ENCODE peak calls at places on chromosome 10, in four cellular contexts. One of them, this sample, is unnamed. For H3K4me1 and H3K36me3, the result is how much of the 10 kb centered on the place peaks cover.

GRCh38 chr10:69659286-69660027 is 29.4 kb downstream of the FAM241B start:
- DNase-seq in SJCRH30: no peak
- DNase-seq in HepG2: no peak
- DNase-seq in heart left ventricle: no peak
- DNase-seq in this sample: no peak

GRCh38 chr10:105950410-105950809 is 1214.1 kb downstream of the SORCS1 start:
- DNase-seq in SJCRH30: peak
- DNase-seq in HepG2: peak
- DNase-seq in heart left ventricle: no peak
- DNase-seq in this sample: peak

GRCh38 chr10:22315455-22316285 is 518 bp upstream of the COMMD3 start:
- DNase-seq in SJCRH30: peak
- DNase-seq in HepG2: no peak
- DNase-seq in heart left ventricle: no peak
- DNase-seq in this sample: peak

GRCh38 chr10:19629559-19629958 is 186.7 kb upstream of the PLXDC2 start:
- DNase-seq in SJCRH30: no peak
- DNase-seq in HepG2: no peak
- DNase-seq in heart left ventricle: peak
- DNase-seq in this sample: peak

GRCh38 chr10:109166935-109167334 is 756.4 kb downstream of the XPNPEP1 start:
- DNase-seq in SJCRH30: no peak
- DNase-seq in HepG2: no peak
- DNase-seq in heart left ventricle: no peak
- DNase-seq in this sample: peak

GRCh38 chr10:451021-451471 is 238.4 kb downstream of the DIP2C start:
- DNase-seq in SJCRH30: no peak
- DNase-seq in HepG2: no peak
- DNase-seq in heart left ventricle: no peak
- DNase-seq in this sample: no peak

GRCh38 chr10:66234872-66235271 is 691.0 kb upstream of the LRRTM3 start:
- DNase-seq in SJCRH30: no peak
- DNase-seq in HepG2: no peak
- DNase-seq in heart left ventricle: no peak
- DNase-seq in this sample: no peak

GRCh38 chr10:129970404-129971364 is 6.6 kb upstream of the EBF3 start:
- DNase-seq in SJCRH30: no peak
- DNase-seq in HepG2: no peak
- DNase-seq in heart left ventricle: no peak
- DNase-seq in this sample: peak

GRCh38 chr10:79936625-79937255 is 12.2 kb downstream of the SFTPD start:
- DNase-seq in SJCRH30: peak
- DNase-seq in HepG2: no peak
- DNase-seq in heart left ventricle: no peak
- DNase-seq in this sample: no peak

GRCh38 chr10:55500931-55501559 is 700.0 kb upstream of the PCDH15 start:
- DNase-seq in SJCRH30: peak
- DNase-seq in HepG2: peak
- DNase-seq in heart left ventricle: no peak
- DNase-seq in this sample: peak

GRCh38 chr10:62373995-62374861 is at the start of gene ZNF365:
- DNase-seq in SJCRH30: peak
- DNase-seq in HepG2: no peak
- DNase-seq in heart left ventricle: peak
- DNase-seq in this sample: peak

GRCh38 chr10:132409667-132410028 is 12.6 kb downstream of the PWWP2B start:
- DNase-seq in SJCRH30: no peak
- DNase-seq in HepG2: no peak
- DNase-seq in heart left ventricle: no peak
- DNase-seq in this sample: no peak

GRCh38 chr10:104351067-104351681 is 2.5 kb upstream of the CFAP58 start:
- DNase-seq in SJCRH30: no peak
- DNase-seq in HepG2: no peak
- DNase-seq in heart left ventricle: no peak
- DNase-seq in this sample: no peak

GRCh38 chr10:103668351-103669242 is 175.1 kb downstream of the NEURL1 start:
- DNase-seq in SJCRH30: no peak
- DNase-seq in HepG2: no peak
- DNase-seq in heart left ventricle: peak
- DNase-seq in this sample: no peak

GRCh38 chr10:132201111-132201989 is 14.6 kb downstream of the DPYSL4 start:
- DNase-seq in SJCRH30: no peak
- DNase-seq in HepG2: no peak
- DNase-seq in heart left ventricle: peak
- DNase-seq in this sample: no peak

GRCh38 chr10:78706256-78706655 is 362.5 kb upstream of the ZMIZ1 start:
- DNase-seq in SJCRH30: no peak
- DNase-seq in HepG2: no peak
- DNase-seq in heart left ventricle: no peak
- DNase-seq in this sample: no peak

GRCh38 chr10:23702977-23703414 is 264.1 kb downstream of the OTUD1 start:
- DNase-seq in SJCRH30: peak
- DNase-seq in HepG2: peak
- DNase-seq in heart left ventricle: peak
- DNase-seq in this sample: peak

GRCh38 chr10:70694410-70695179 is 22.3 kb downstream of the ADAMTS14 start:
- DNase-seq in SJCRH30: no peak
- DNase-seq in HepG2: no peak
- DNase-seq in heart left ventricle: no peak
- DNase-seq in this sample: no peak

GRCh38 chr10:126398924-126399323 is 10.6 kb upstream of the ADAM12 start:
- DNase-seq in SJCRH30: no peak
- DNase-seq in HepG2: no peak
- DNase-seq in heart left ventricle: no peak
- DNase-seq in this sample: no peak
- H3K4me3 ChIP-seq in SJCRH30: no peak
- H3K4me3 ChIP-seq in HepG2: no peak
- H3K4me3 ChIP-seq in heart left ventricle: no peak
- H3K4me3 ChIP-seq in this sample: no peak

GRCh38 chr10:93938140-93938539 is 44.4 kb downstream of the SLC35G1 start:
- DNase-seq in SJCRH30: no peak
- DNase-seq in HepG2: no peak
- DNase-seq in heart left ventricle: no peak
- DNase-seq in this sample: no peak
- H3K4me1 ChIP-seq in SJCRH30: under half
- H3K4me1 ChIP-seq in HepG2: under half
- H3K4me1 ChIP-seq in heart left ventricle: under half
- H3K4me1 ChIP-seq in this sample: under half

DNA sequence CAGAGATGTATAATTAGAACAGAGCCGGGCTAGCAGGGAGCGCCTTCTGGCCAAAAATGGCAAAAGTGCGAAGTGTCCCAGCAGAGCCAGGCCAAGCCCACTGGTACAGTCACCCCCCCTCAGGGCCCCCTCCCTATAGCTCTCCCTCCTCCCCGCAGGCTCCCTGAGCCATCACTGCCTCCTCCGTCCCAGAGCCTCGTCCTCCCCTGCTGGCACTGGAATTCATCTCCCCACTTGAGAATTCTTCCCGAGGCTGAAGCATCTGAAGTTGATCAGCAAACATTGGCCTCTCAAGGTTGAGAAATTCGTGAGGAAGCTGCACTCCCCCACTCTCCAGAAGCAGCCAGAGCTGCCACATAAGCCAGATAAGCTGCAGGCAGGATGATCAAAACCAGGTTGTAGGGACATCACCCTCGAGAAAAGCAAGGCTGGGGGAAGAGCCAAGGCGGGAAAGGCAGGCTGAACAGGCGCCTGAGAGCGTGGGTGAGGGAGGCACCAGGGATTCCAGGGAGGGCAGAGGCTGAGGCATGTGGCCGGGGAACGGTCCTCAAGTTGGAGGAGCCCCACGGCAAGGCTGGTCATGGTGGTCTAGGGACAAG is 23.4 kb downstream of the CAMK2G start:
- DNase-seq in SJCRH30: no peak
- DNase-seq in HepG2: no peak
- DNase-seq in heart left ventricle: no peak
- DNase-seq in this sample: peak
- H3K36me3 ChIP-seq in SJCRH30: under half
- H3K36me3 ChIP-seq in HepG2: half or more
- H3K36me3 ChIP-seq in heart left ventricle: under half
- H3K36me3 ChIP-seq in this sample: under half

DNA sequence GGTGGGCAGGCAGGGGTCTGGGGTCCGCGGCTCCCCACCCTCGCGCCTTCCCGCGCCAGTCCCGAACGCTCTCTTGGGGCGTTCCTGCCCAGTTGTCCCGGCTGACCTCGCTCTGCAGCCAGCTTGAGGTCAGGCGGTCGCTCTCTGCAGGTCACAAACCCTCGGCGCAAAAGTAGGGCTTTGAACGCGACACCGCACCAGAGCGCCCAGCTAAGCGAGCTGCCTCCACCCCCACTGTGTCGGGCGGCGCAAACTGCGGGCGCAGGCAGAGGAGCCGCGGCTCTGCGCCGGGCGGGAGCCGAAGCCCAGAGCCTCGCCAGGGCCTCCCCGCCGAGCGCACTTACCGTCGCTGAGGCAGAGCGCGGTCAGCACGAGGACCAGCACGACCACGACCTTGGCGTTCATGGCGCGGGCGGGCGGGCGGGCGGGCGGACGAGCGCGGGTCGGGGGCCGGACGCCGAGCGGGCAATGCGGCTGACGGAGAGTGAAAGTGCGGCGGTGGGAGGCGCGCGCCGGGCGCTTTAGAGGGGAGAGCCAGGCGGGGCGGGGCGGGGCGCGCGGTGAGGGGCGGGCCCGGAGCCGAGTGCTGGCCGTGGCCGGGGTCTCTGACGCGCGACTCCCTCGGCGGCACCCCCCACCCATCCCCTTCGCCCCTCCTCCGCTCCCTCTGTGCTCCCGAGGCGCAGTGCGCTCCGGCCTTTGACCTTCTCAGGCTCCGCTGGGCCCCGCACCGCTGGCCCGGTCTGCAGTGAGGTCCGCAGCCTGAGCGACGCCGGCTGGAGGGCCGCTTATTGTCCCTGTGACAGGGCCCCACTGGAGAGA is at the start of gene CXCL12:
- DNase-seq in SJCRH30: no peak
- DNase-seq in HepG2: no peak
- DNase-seq in heart left ventricle: peak
- DNase-seq in this sample: peak
- H3K4me3 ChIP-seq in SJCRH30: no peak
- H3K4me3 ChIP-seq in HepG2: no peak
- H3K4me3 ChIP-seq in heart left ventricle: peak
- H3K4me3 ChIP-seq in this sample: peak

DNA sequence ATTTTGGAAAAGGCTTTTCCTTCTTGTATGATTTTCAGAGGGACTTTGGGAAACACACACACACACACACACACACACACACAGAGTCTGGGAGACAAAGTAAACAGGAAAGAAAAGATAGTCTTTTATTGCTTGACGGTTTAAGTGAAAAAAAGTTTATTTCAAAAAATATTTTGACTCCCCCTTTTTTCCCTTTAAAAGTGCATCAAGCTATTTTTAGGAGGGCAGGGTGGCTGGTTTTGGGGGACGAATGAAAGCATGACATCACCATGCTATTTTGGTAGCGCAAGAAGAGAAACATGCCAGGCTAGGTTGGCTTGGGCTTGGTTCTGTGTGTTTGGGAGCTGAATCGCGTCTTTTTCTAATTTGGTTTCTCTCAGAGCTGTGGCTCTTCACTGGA is 129.2 kb downstream of the BAMBI start:
- DNase-seq in SJCRH30: no peak
- DNase-seq in HepG2: no peak
- DNase-seq in heart left ventricle: no peak
- DNase-seq in this sample: no peak
- H3K4me1 ChIP-seq in SJCRH30: under half
- H3K4me1 ChIP-seq in HepG2: half or more
- H3K4me1 ChIP-seq in heart left ventricle: under half
- H3K4me1 ChIP-seq in this sample: under half

GRCh38 chr10:86498608-86499007 is 23.0 kb downstream of the WAPL start:
- DNase-seq in SJCRH30: no peak
- DNase-seq in HepG2: no peak
- DNase-seq in heart left ventricle: no peak
- DNase-seq in this sample: no peak
- H3K36me3 ChIP-seq in SJCRH30: under half
- H3K36me3 ChIP-seq in HepG2: half or more
- H3K36me3 ChIP-seq in heart left ventricle: under half
- H3K36me3 ChIP-seq in this sample: under half

GRCh38 chr10:123890761-123891146 is 853 bp downstream of the CPXM2 start:
- DNase-seq in SJCRH30: no peak
- DNase-seq in HepG2: no peak
- DNase-seq in heart left ventricle: no peak
- DNase-seq in this sample: no peak

GRCh38 chr10:123893651-123894050 is 2.0 kb upstream of the CPXM2 start:
- DNase-seq in SJCRH30: no peak
- DNase-seq in HepG2: no peak
- DNase-seq in heart left ventricle: no peak
- DNase-seq in this sample: no peak

GRCh38 chr10:123889821-123890220 is 1.8 kb downstream of the CPXM2 start:
- DNase-seq in SJCRH30: no peak
- DNase-seq in HepG2: no peak
- DNase-seq in heart left ventricle: no peak
- DNase-seq in this sample: no peak

GRCh38 chr10:123890246-123890645 is 1.4 kb downstream of the CPXM2 start:
- DNase-seq in SJCRH30: no peak
- DNase-seq in HepG2: no peak
- DNase-seq in heart left ventricle: no peak
- DNase-seq in this sample: no peak

GRCh38 chr10:123891147-123892011 is at the start of gene CPXM2:
- DNase-seq in SJCRH30: no peak
- DNase-seq in HepG2: no peak
- DNase-seq in heart left ventricle: no peak
- DNase-seq in this sample: no peak
- H3K4me3 ChIP-seq in SJCRH30: no peak
- H3K4me3 ChIP-seq in HepG2: no peak
- H3K4me3 ChIP-seq in heart left ventricle: peak
- H3K4me3 ChIP-seq in this sample: no peak

GRCh38 chr10:46314046-46314445 is 27.2 kb downstream of the ANTXRL start:
- DNase-seq in SJCRH30: no peak
- DNase-seq in HepG2: no peak
- DNase-seq in heart left ventricle: no peak
- DNase-seq in this sample: no peak
- H3K4me1 ChIP-seq in SJCRH30: under half
- H3K4me1 ChIP-seq in HepG2: under half
- H3K4me1 ChIP-seq in heart left ventricle: under half
- H3K4me1 ChIP-seq in this sample: under half

GRCh38 chr10:49523301-49523700 is 15.6 kb downstream of the ERCC6 start:
- DNase-seq in SJCRH30: no peak
- DNase-seq in HepG2: no peak
- DNase-seq in heart left ventricle: no peak
- DNase-seq in this sample: no peak
- H3K36me3 ChIP-seq in SJCRH30: under half
- H3K36me3 ChIP-seq in HepG2: under half
- H3K36me3 ChIP-seq in heart left ventricle: under half
- H3K36me3 ChIP-seq in this sample: under half